ENCODE peak calls at places on chromosomes 1 and 21, in ten cellular contexts. C is aorta; Q is neuronal stem cell; G is neural progenitor cell; K is breast epithelium; F is IMR-90; D is CD8-positive, alpha-beta memory T cell; V is pancreas; S is right cardiac atrium; H is naive thymus-derived CD4-positive, alpha-beta T cell. A is an unnamed sample.

GRCh38 chr21:34511787-34512451 is at the start of gene KCNE1:
- DNase-seq in K (no peak), S (peak; percentile 70), D (no peak), F (no peak), C (no peak), G (no peak), Q (no peak), V (no peak), H (no peak), A (peak; percentile 66)

GRCh38 chr1:218421531-218421930 is 76.4 kb downstream of the TGFB2 start:
- DNase-seq in H (no peak), D (no peak), S (no peak), G (no peak), K (no peak), C (no peak), F (no peak), V (no peak), Q (no peak), A (no peak)

GRCh38 chr21:15514073-15514946 is 215.5 kb upstream of the USP25 start:
- DNase-seq in D (peak; percentile 74), V (no peak), S (no peak), H (peak; percentile 83), Q (no peak), K (no peak), C (no peak), G (no peak), F (no peak), A (no peak)

GRCh38 chr1:23718482-23718881 is 24.8 kb upstream of the ELOA start:
- DNase-seq in H (no peak), S (no peak), F (peak; percentile 50), V (no peak), D (no peak), C (no peak), Q (peak; percentile 48), G (peak; percentile 78), K (no peak), A (no peak)

GRCh38 chr1:68378296-68379084 is 71.3 kb downstream of the RPE65 start:
- DNase-seq in Q (no peak), F (peak; percentile 71), K (no peak), V (no peak), H (no peak), G (no peak), C (no peak), D (no peak), S (no peak), A (no peak)

GRCh38 chr1:12006167-12006921 is 13.0 kb upstream of the MIIP start:
- DNase-seq in D (no peak), C (no peak), F (no peak), S (no peak), K (no peak), G (no peak), Q (no peak), V (no peak), H (no peak), A (no peak)

GRCh38 chr21:17688912-17689874 is 76.5 kb upstream of the BTG3 start:
- DNase-seq in H (peak; percentile 37), V (peak; percentile 27), C (no peak), Q (no peak), K (peak; percentile 71), F (peak; percentile 12), S (peak; percentile 64), D (peak; percentile 32), G (no peak), A (peak; percentile 45)

GRCh38 chr1:153553096-153553495 is 4.0 kb upstream of the S100A3 start:
- DNase-seq in S (no peak), G (no peak), V (no peak), Q (no peak), K (no peak), D (no peak), F (no peak), H (no peak), C (no peak), A (no peak)

GRCh38 chr1:77347646-77348045 is 65.8 kb downstream of the AK5 start:
- DNase-seq in D (no peak), C (no peak), F (peak; percentile 89), S (no peak), H (no peak), V (no peak), K (no peak), G (no peak), Q (no peak), A (no peak)

GRCh38 chr1:179083031-179083345 is 1.1 kb downstream of the TOR3A start:
- DNase-seq in Q (no peak), G (no peak), V (no peak), C (no peak), D (peak; percentile 11), F (peak; percentile 39), S (no peak), K (no peak), H (no peak), A (no peak)

GRCh38 chr1:176989023-176989422 is 175.5 kb downstream of the ASTN1 start:
- DNase-seq in C (no peak), G (no peak), F (no peak), S (no peak), Q (no peak), K (no peak), H (no peak), V (no peak), D (no peak), A (no peak)

GRCh38 chr1:175002910-175003517 is 3.3 kb downstream of the CACYBP start:
- DNase-seq in C (no peak), F (no peak), V (no peak), K (no peak), S (peak; percentile 53), Q (no peak), G (no peak), H (no peak), D (no peak), A (no peak)
- H3K4me3 ChIP-seq in C (no peak overlapping the region), F (no peak overlapping the region), V (no peak overlapping the region), K (peak overlapping the region; percentile 15), S (no peak overlapping the region), Q (no peak overlapping the region), G (no peak overlapping the region), H (no peak overlapping the region), D (no peak overlapping the region), A (no peak overlapping the region)

DNA sequence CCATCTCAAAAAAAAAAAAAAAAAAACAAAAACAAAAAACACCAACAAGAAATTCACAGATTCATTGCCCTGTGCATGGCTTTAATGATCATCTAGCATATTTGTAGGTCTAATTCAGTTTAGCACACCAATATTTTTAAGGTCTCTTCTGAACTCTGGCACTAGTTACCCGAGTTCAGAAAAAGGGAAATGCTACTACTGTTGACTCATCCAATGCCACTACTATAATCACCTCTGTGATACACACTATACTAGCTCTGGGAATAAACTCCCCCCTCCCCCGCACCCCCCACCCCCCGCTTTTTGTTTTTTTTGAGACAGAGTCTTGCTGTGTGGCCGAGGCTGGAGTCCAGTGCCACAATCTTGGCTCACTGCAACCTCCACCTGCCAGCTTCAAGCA is 55.6 kb downstream of the FBXO42 start:
- DNase-seq in F (no peak), Q (no peak), C (no peak), D (no peak), H (no peak), V (no peak), K (no peak), S (no peak), G (no peak), A (no peak)
- H3K4me3 ChIP-seq in F (no peak overlapping the region), Q (no peak overlapping the region), C (no peak overlapping the region), D (no peak overlapping the region), H (no peak overlapping the region), V (no peak overlapping the region), K (no peak overlapping the region), S (no peak overlapping the region), G (no peak overlapping the region), A (no peak overlapping the region)

GRCh38 chr1:169117599-169117998 is 11.1 kb downstream of the ATP1B1 start:
- DNase-seq in H (no peak), D (no peak), C (no peak), F (peak; percentile 72), V (no peak), K (no peak), G (no peak), S (no peak), Q (no peak), A (no peak)

GRCh38 chr1:169117014-169117413 is 10.5 kb downstream of the ATP1B1 start:
- DNase-seq in D (no peak), F (no peak), H (no peak), V (no peak), K (no peak), G (no peak), Q (no peak), S (no peak), C (no peak), A (no peak)

GRCh38 chr1:169118227-169118626 is 11.7 kb downstream of the ATP1B1 start:
- DNase-seq in K (no peak), S (no peak), G (no peak), H (no peak), Q (no peak), V (no peak), F (no peak), D (no peak), C (no peak), A (no peak)

GRCh38 chr1:169113613-169114119 is 7.2 kb downstream of the ATP1B1 start:
- DNase-seq in H (no peak), F (peak; percentile 95), K (no peak), G (no peak), Q (no peak), D (no peak), S (no peak), V (no peak), C (no peak), A (no peak)

GRCh38 chr1:169115891-169116585 is 9.5 kb downstream of the ATP1B1 start:
- DNase-seq in K (no peak), G (no peak), C (no peak), D (no peak), V (peak; percentile 71), Q (no peak), H (no peak), S (peak; percentile 73), F (peak; percentile 48), A (peak; percentile 80)
- H3K4me3 ChIP-seq in K (peak overlapping the region; percentile 27), G (no peak overlapping the region), C (no peak overlapping the region), D (no peak overlapping the region), V (no peak overlapping the region), Q (no peak overlapping the region), H (no peak overlapping the region), S (no peak overlapping the region), F (no peak overlapping the region), A (no peak overlapping the region)

GRCh38 chr1:208242829-208243521 is 1.2 kb downstream of the PLXNA2 start:
- DNase-seq in G (peak; percentile 78), K (no peak), V (peak; percentile 45), Q (no peak), C (peak; percentile 81), D (no peak), H (peak; percentile 17), F (no peak), S (peak; percentile 71), A (no peak)
- H3K4me3 ChIP-seq in G (peak overlapping the region; percentile 73), K (peak overlapping the region; percentile 86), V (peak overlapping the region; percentile 83), Q (peak overlapping the region; percentile 63), C (peak overlapping the region; percentile 81), D (no peak overlapping the region), H (peak overlapping the region; percentile 63), F (peak overlapping the region; percentile 57), S (peak overlapping the region; percentile 96), A (peak overlapping the region; percentile 75)

GRCh38 chr1:216531308-216532239 is 108.3 kb upstream of the USH2A start:
- DNase-seq in F (peak; percentile 41), G (no peak), Q (no peak), C (no peak), S (no peak), K (no peak), H (no peak), D (no peak), V (no peak), A (no peak)
- H3K4me3 ChIP-seq in F (peak overlapping the region; percentile 82), G (no peak overlapping the region), Q (no peak overlapping the region), C (peak overlapping the region; percentile 40), S (peak overlapping the region; percentile 62), K (peak overlapping the region; percentile 61), H (no peak overlapping the region), D (no peak overlapping the region), V (no peak overlapping the region), A (peak overlapping the region; percentile 28)